ENCODE peak calls at places on chromosome 1, in six cellular contexts. One of them, this sample, is unnamed.

GRCh38 chr1:39886757-39887231 is 3.5 kb upstream of the TRIT1 start:
- DNase-seq in CD4-positive, alpha-beta memory T cell: no peak
- DNase-seq in anterior cingulate cortex: no peak
- DNase-seq in T47D: no peak
- DNase-seq in H54: no peak
- DNase-seq in substantia nigra: no peak
- DNase-seq in this sample: no peak

GRCh38 chr1:12601690-12602632 is 16.0 kb downstream of the DHRS3 start:
- DNase-seq in CD4-positive, alpha-beta memory T cell: no peak
- DNase-seq in anterior cingulate cortex: no peak
- DNase-seq in T47D: no peak
- DNase-seq in H54: peak
- DNase-seq in substantia nigra: peak
- DNase-seq in this sample: no peak

GRCh38 chr1:6743189-6744101 is 41.8 kb upstream of the CAMTA1 start:
- DNase-seq in CD4-positive, alpha-beta memory T cell: peak
- DNase-seq in anterior cingulate cortex: no peak
- DNase-seq in T47D: peak
- DNase-seq in H54: peak
- DNase-seq in substantia nigra: peak
- DNase-seq in this sample: no peak

GRCh38 chr1:159960721-159961381 is 6.8 kb upstream of the SLAMF9 start:
- DNase-seq in CD4-positive, alpha-beta memory T cell: no peak
- DNase-seq in anterior cingulate cortex: no peak
- DNase-seq in T47D: no peak
- DNase-seq in H54: peak
- DNase-seq in substantia nigra: no peak
- DNase-seq in this sample: no peak

GRCh38 chr1:1889847-1890505 is 911 bp downstream of the GNB1 start:
- DNase-seq in CD4-positive, alpha-beta memory T cell: peak
- DNase-seq in anterior cingulate cortex: peak
- DNase-seq in T47D: no peak
- DNase-seq in H54: no peak
- DNase-seq in substantia nigra: peak
- DNase-seq in this sample: no peak

GRCh38 chr1:99361406-99361805 is 97.1 kb downstream of the PLPPR4 start:
- DNase-seq in CD4-positive, alpha-beta memory T cell: no peak
- DNase-seq in anterior cingulate cortex: no peak
- DNase-seq in T47D: no peak
- DNase-seq in H54: no peak
- DNase-seq in substantia nigra: no peak
- DNase-seq in this sample: no peak

GRCh38 chr1:198253668-198254067 is 96.9 kb downstream of the NEK7 start:
- DNase-seq in CD4-positive, alpha-beta memory T cell: no peak
- DNase-seq in anterior cingulate cortex: no peak
- DNase-seq in T47D: peak
- DNase-seq in H54: no peak
- DNase-seq in substantia nigra: no peak
- DNase-seq in this sample: no peak

GRCh38 chr1:39759436-39759726 is 11.8 kb downstream of the OXCT2 start:
- DNase-seq in CD4-positive, alpha-beta memory T cell: no peak
- DNase-seq in anterior cingulate cortex: no peak
- DNase-seq in T47D: no peak
- DNase-seq in H54: no peak
- DNase-seq in substantia nigra: no peak
- DNase-seq in this sample: no peak

GRCh38 chr1:12477936-12478611 is 139.9 kb downstream of the DHRS3 start:
- DNase-seq in CD4-positive, alpha-beta memory T cell: no peak
- DNase-seq in anterior cingulate cortex: no peak
- DNase-seq in T47D: peak
- DNase-seq in H54: no peak
- DNase-seq in substantia nigra: no peak
- DNase-seq in this sample: no peak

GRCh38 chr1:44689447-44689765 is 14.9 kb downstream of the ARMH1 start:
- DNase-seq in CD4-positive, alpha-beta memory T cell: no peak
- DNase-seq in anterior cingulate cortex: no peak
- DNase-seq in T47D: no peak
- DNase-seq in H54: no peak
- DNase-seq in substantia nigra: no peak
- DNase-seq in this sample: no peak

GRCh38 chr1:99950486-99950885 is 19.3 kb upstream of the SLC35A3 start:
- DNase-seq in CD4-positive, alpha-beta memory T cell: no peak
- DNase-seq in anterior cingulate cortex: no peak
- DNase-seq in T47D: no peak
- DNase-seq in H54: no peak
- DNase-seq in substantia nigra: no peak
- DNase-seq in this sample: no peak

GRCh38 chr1:231600461-231600976 is 26.1 kb upstream of the DISC1 start:
- DNase-seq in CD4-positive, alpha-beta memory T cell: no peak
- DNase-seq in anterior cingulate cortex: no peak
- DNase-seq in T47D: no peak
- DNase-seq in H54: no peak
- DNase-seq in substantia nigra: no peak
- DNase-seq in this sample: no peak

GRCh38 chr1:46246548-46247432 is 773 bp upstream of the RAD54L start:
- DNase-seq in CD4-positive, alpha-beta memory T cell: no peak
- DNase-seq in anterior cingulate cortex: peak
- DNase-seq in T47D: no peak
- DNase-seq in H54: peak
- DNase-seq in substantia nigra: no peak
- DNase-seq in this sample: peak

GRCh38 chr1:183742367-183742766 is 62.6 kb upstream of the RGL1 start:
- DNase-seq in CD4-positive, alpha-beta memory T cell: no peak
- DNase-seq in anterior cingulate cortex: no peak
- DNase-seq in T47D: no peak
- DNase-seq in H54: no peak
- DNase-seq in substantia nigra: no peak
- DNase-seq in this sample: no peak

GRCh38 chr1:203692565-203693470 is 66.2 kb downstream of the ATP2B4 start:
- DNase-seq in CD4-positive, alpha-beta memory T cell: no peak
- DNase-seq in anterior cingulate cortex: no peak
- DNase-seq in T47D: peak
- DNase-seq in H54: peak
- DNase-seq in substantia nigra: peak
- DNase-seq in this sample: no peak

This sample was measured in Jurkat, Clone E6-1.